ENCODE peak calls at places on chromosome 14, in four cellular contexts. K is GM12878, W is H1, P is HepG2. Z is an unnamed sample.

GRCh38 chr14:19851365-19851764 is 23.6 kb upstream of the OR4K2 start:
- DNase-seq in W (no peak), P (no peak), K (no peak), Z (no peak)

GRCh38 chr14:75280831-75281690 is 2.4 kb downstream of the FOS start:
- DNase-seq in P (no peak), W (no peak), K (no peak), Z (no peak)

GRCh38 chr14:77123381-77124344 is 17.9 kb downstream of the ZDHHC22 start:
- DNase-seq in K (no peak), W (no peak), P (no peak), Z (no peak)

GRCh38 chr14:74620923-74621322 is 8.9 kb upstream of the LTBP2 start:
- DNase-seq in P (no peak), K (no peak), W (no peak), Z (no peak)

GRCh38 chr14:106318700-106319099 is 792.3 kb downstream of the TMEM121 start:
- DNase-seq in P (no peak), W (no peak), K (no peak), Z (no peak)

GRCh38 chr14:34987180-34987579 is 4.4 kb downstream of the SRP54 start:
- DNase-seq in W (no peak), P (no peak), K (no peak), Z (no peak)

GRCh38 chr14:101365329-101366158 is 195.8 kb upstream of the DIO3 start:
- DNase-seq in P (no peak), K (no peak), W (no peak), Z (no peak)

GRCh38 chr14:52876311-52876710 is 74.5 kb downstream of the FERMT2 start:
- DNase-seq in W (no peak), P (no peak), K (no peak), Z (no peak)

DNA sequence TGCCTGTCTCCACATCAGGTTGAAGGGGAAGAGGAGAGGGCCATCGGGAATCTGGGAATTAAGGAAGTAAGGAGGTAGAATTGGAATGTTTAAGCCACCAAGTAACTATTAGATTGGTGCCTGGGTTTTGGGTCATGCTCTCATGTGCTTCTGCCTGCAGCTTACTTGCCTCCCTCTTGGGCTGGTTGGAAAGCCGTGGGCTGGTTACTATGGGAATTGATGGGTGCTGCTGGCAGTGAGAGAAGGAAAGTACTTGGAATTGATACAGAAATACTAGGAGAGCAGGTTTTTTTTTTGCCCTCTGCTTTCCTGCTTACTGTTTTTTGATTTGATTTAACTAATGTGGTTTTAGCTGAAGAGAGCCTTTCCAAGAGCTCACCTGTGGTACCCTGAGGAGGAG is 493.5 kb upstream of the RGS6 start:
- DNase-seq in K (no peak), P (no peak), W (no peak), Z (no peak)
- TF ChIP-seq ZNF274 in K (no peak), P (no peak), W (no peak), Z (no peak)

GRCh38 chr14:59678352-59678751 is 101.7 kb upstream of the CCDC175 start:
- DNase-seq in W (no peak), K (no peak), P (no peak), Z (no peak)

GRCh38 chr14:59677771-59678211 is 101.2 kb upstream of the CCDC175 start:
- DNase-seq in W (no peak), K (no peak), P (no peak), Z (no peak)

GRCh38 chr14:59675394-59675793 is 98.8 kb upstream of the CCDC175 start:
- DNase-seq in W (no peak), P (no peak), K (no peak), Z (no peak)

GRCh38 chr14:59679872-59680271 is 103.3 kb upstream of the CCDC175 start:
- DNase-seq in P (no peak), W (no peak), K (no peak), Z (no peak)
- TF ChIP-seq SUZ12 in P (no peak), W (no peak), K (no peak), Z (no peak)

GRCh38 chr14:91273885-91274273 is 29.4 kb upstream of the GPR68 start:
- DNase-seq in W (no peak), K (no peak), P (no peak), Z (no peak)
- TF ChIP-seq ZNF274 in W (no peak), K (no peak), P (no peak), Z (no peak)

DNA sequence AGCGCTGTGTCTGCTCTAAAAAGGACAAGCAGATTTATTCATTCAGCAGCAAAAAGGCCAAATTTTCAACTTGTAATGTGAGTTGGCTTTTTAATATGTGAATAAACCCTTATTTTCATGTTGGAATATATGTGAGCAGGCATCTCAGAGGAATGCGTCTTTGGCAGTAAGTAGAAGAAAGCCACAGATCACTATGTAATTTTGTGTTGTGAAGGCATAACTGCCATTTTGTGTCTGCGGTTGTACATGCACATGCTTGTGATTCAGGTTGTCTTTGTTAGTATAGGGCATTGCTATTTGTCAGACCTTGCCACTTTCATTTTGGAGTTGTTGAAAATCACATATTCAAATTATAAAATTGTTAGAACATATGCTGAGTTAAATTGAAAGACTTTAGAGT is 398.8 kb upstream of the RGS6 start:
- DNase-seq in W (no peak), P (no peak), K (no peak), Z (no peak)
- TF ChIP-seq SUZ12 in W (no peak), P (no peak), K (no peak), Z (no peak)

DNA sequence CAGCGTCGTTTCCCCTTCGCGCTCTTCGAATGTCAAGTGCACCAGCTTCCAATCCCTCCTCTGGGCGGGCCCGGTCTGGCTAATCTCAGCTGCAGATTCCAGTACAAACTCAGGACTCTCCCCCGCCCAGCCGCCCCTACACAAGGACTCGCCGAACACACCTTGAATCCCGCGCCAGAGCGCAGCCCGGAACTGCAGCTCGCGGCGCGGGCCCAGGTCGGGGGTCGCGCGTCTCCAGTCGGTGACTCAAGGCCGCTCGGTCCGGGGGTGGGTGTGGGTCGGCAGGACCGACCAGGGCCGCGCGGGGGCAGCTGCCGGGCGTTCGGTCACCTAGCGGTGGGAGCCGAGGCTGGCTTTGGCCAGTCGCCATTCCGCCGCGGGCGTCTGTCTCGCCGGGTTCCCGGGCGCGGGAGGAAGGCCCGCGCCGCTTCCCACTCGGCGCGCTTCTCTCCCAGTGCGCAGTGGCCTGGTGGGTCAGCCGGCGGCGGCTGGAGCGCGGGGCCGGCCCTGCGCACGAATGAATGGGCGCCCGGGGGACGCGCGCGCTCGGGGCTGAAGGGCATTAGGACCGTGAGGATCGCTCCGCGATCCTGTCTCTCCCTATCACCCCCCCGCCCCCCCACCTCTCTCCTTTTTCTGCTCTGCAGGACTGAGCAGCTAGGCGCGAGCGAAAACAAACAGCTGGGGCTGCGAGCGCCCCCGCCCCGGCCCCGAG is at the start of gene GALNT16:
- DNase-seq in K (no peak), W (peak; percentile 84), P (no peak), Z (no peak)
- TF ChIP-seq ZNF274 in K (no peak), W (no peak), P (no peak), Z (no peak)

GRCh38 chr14:105313381-105314286 is 914 bp upstream of the PACS2 start:
- DNase-seq in K (no peak), P (no peak), W (peak; percentile 78), Z (no peak)
- TF ChIP-seq SUZ12 in K (no peak), P (no peak), W (no peak), Z (no peak)

DNA sequence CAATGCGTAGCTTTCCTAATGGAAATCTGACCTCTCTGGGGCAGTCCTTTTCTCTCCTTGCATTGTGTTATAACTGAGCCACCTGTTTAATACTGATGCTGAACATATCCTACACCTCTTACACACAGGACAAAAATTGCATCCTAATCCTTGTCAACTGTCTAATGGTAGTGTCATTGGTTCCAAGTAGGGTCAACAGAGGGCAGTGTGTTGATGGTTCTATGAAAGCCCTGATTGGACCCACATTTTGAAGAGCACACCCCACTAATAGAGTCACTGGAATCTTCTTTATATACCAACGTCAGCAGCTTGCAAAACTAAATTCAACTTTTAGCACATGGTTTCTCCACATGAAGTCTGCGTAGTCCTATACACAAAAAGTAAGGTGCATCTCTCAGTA is 148.2 kb downstream of the SLC25A21 start:
- DNase-seq in P (peak; percentile 35), K (no peak), W (no peak), Z (no peak)
- TF ChIP-seq ZNF274 in P (no peak), K (no peak), W (no peak), Z (no peak)

DNA sequence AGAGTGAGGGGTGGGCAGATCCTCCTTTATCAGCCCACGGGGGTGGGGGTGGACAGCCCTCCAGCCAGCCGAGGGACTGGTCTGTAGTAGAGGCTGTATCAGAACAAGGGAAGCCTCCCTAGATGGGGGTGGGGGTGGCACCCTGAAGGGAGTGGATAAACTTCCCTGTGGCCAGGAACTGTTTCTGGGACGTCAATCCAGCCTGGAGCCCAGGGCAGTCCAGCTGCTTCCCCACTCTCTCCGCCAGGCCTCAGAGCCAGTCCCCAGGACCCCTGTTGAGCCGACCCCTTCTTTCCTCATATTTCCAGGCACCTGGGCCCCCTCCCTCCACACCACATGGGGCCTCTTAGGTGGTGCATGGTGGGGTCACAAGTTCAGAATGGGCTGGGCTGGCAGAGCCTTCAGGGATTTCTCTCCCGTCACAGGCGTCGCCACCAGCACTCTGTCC is 6.7 kb downstream of the PLD4 start:
- DNase-seq in P (no peak), W (no peak), K (no peak), Z (no peak)
- TF ChIP-seq SUZ12 in P (no peak), W (no peak), K (no peak), Z (no peak)

GRCh38 chr14:64149921-64150320 is 144.2 kb downstream of the ESR2 start:
- DNase-seq in W (no peak), P (no peak), K (no peak), Z (no peak)
- TF ChIP-seq ZNF274 in W (no peak), P (no peak), K (no peak), Z (no peak)

DNA sequence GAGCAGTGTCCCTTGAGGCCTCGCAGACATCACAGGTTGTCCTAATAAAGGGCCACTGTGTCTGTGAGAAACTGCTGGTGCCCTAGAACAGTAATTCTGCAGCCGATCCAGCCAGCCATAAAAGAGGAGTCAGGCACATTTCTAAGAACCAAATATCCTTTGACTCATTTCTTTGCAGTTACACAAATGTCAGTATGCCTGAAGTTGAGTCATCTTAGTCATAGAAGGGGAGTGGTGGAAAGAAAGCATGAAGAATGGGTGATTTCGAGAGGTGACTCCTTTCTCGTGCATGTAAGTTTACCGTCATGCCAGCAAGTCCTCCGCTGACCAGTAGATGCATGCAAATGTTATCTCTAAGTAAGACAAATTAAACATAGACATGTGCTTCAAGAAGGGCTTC is 497.2 kb downstream of the NPAS3 start:
- DNase-seq in W (no peak), K (no peak), P (no peak), Z (no peak)
- TF ChIP-seq SUZ12 in W (no peak), K (no peak), P (no peak), Z (no peak)